ENCODE peak calls at places on chromosomes 1 and 21, in ten cellular contexts. One of them, this sample, is unnamed.

GRCh38 chr1:235069577-235070563 is 58.8 kb downstream of the TOMM20 start:
- DNase-seq in cardiac muscle cell: peak; percentile 60
- DNase-seq in breast epithelium: peak; percentile 83
- DNase-seq in upper lobe of left lung: peak; percentile 90
- DNase-seq in GM13976: no peak
- DNase-seq in left ventricle myocardium inferior: peak; percentile 55
- DNase-seq in GM20000: no peak
- DNase-seq in PC-9: peak; percentile 99
- DNase-seq in foreskin fibroblast: peak; percentile 83
- DNase-seq in endothelial cell: no peak
- DNase-seq in this sample: no peak

GRCh38 chr1:44270666-44271628 is 57.7 kb downstream of the DMAP1 start:
- DNase-seq in GM20000: no peak
- DNase-seq in foreskin fibroblast: peak; percentile 55
- DNase-seq in cardiac muscle cell: no peak
- DNase-seq in GM13976: no peak
- DNase-seq in breast epithelium: no peak
- DNase-seq in upper lobe of left lung: no peak
- DNase-seq in left ventricle myocardium inferior: no peak
- DNase-seq in endothelial cell: no peak
- DNase-seq in PC-9: no peak
- DNase-seq in this sample: no peak

GRCh38 chr21:42236014-42236413 is 17.1 kb downstream of the ABCG1 start:
- DNase-seq in upper lobe of left lung: no peak
- DNase-seq in endothelial cell: no peak
- DNase-seq in GM13976: no peak
- DNase-seq in cardiac muscle cell: no peak
- DNase-seq in foreskin fibroblast: no peak
- DNase-seq in left ventricle myocardium inferior: peak; percentile 58
- DNase-seq in breast epithelium: no peak
- DNase-seq in GM20000: no peak
- DNase-seq in PC-9: no peak
- DNase-seq in this sample: no peak

GRCh38 chr1:53677486-53677885 is 61.5 kb downstream of the GLIS1 start:
- DNase-seq in PC-9: no peak
- DNase-seq in endothelial cell: no peak
- DNase-seq in GM13976: no peak
- DNase-seq in breast epithelium: no peak
- DNase-seq in GM20000: no peak
- DNase-seq in cardiac muscle cell: no peak
- DNase-seq in foreskin fibroblast: no peak
- DNase-seq in upper lobe of left lung: no peak
- DNase-seq in left ventricle myocardium inferior: no peak
- DNase-seq in this sample: no peak

GRCh38 chr1:27598902-27599528 is 4.9 kb downstream of the AHDC1 start:
- DNase-seq in GM13976: no peak
- DNase-seq in GM20000: no peak
- DNase-seq in cardiac muscle cell: peak; percentile 85
- DNase-seq in left ventricle myocardium inferior: no peak
- DNase-seq in upper lobe of left lung: peak; percentile 79
- DNase-seq in breast epithelium: no peak
- DNase-seq in PC-9: no peak
- DNase-seq in foreskin fibroblast: peak; percentile 86
- DNase-seq in endothelial cell: no peak
- DNase-seq in this sample: no peak

GRCh38 chr21:45537111-45537745 is 5.0 kb downstream of the SLC19A1 start:
- DNase-seq in breast epithelium: peak; percentile 48
- DNase-seq in endothelial cell: no peak
- DNase-seq in upper lobe of left lung: peak; percentile 79
- DNase-seq in foreskin fibroblast: no peak
- DNase-seq in GM20000: no peak
- DNase-seq in PC-9: no peak
- DNase-seq in left ventricle myocardium inferior: peak; percentile 11
- DNase-seq in cardiac muscle cell: no peak
- DNase-seq in GM13976: no peak
- DNase-seq in this sample: no peak

GRCh38 chr21:36211660-36212512 is 55.3 kb downstream of the DOP1B start:
- DNase-seq in foreskin fibroblast: peak; percentile 88
- DNase-seq in upper lobe of left lung: no peak
- DNase-seq in PC-9: no peak
- DNase-seq in breast epithelium: no peak
- DNase-seq in endothelial cell: no peak
- DNase-seq in left ventricle myocardium inferior: no peak
- DNase-seq in cardiac muscle cell: peak; percentile 57
- DNase-seq in GM20000: no peak
- DNase-seq in GM13976: no peak
- DNase-seq in this sample: no peak

GRCh38 chr1:154772611-154773515 is 97.2 kb downstream of the KCNN3 start:
- DNase-seq in upper lobe of left lung: no peak
- DNase-seq in GM20000: no peak
- DNase-seq in endothelial cell: peak; percentile 30
- DNase-seq in cardiac muscle cell: no peak
- DNase-seq in foreskin fibroblast: no peak
- DNase-seq in left ventricle myocardium inferior: no peak
- DNase-seq in PC-9: no peak
- DNase-seq in GM13976: no peak
- DNase-seq in breast epithelium: no peak
- DNase-seq in this sample: no peak

GRCh38 chr1:58062635-58063034 is 483.9 kb downstream of the OMA1 start:
- DNase-seq in left ventricle myocardium inferior: no peak
- DNase-seq in breast epithelium: no peak
- DNase-seq in endothelial cell: no peak
- DNase-seq in GM20000: no peak
- DNase-seq in PC-9: no peak
- DNase-seq in upper lobe of left lung: no peak
- DNase-seq in GM13976: no peak
- DNase-seq in foreskin fibroblast: no peak
- DNase-seq in cardiac muscle cell: no peak
- DNase-seq in this sample: no peak

GRCh38 chr21:43864313-43864805 is 664 bp upstream of the AGPAT3 start:
- DNase-seq in GM13976: peak; percentile 66
- DNase-seq in GM20000: peak; percentile 74
- DNase-seq in breast epithelium: peak; percentile 67
- DNase-seq in upper lobe of left lung: peak; percentile 92
- DNase-seq in endothelial cell: no peak
- DNase-seq in foreskin fibroblast: peak; percentile 69
- DNase-seq in left ventricle myocardium inferior: peak; percentile 53
- DNase-seq in cardiac muscle cell: peak; percentile 33
- DNase-seq in PC-9: peak; percentile 52
- DNase-seq in this sample: peak; percentile 50

GRCh38 chr1:47023268-47024137 is at the start of gene CYP4X1:
- DNase-seq in PC-9: no peak
- DNase-seq in upper lobe of left lung: peak; percentile 85
- DNase-seq in breast epithelium: no peak
- DNase-seq in endothelial cell: peak; percentile 18
- DNase-seq in left ventricle myocardium inferior: peak; percentile 68
- DNase-seq in foreskin fibroblast: peak; percentile 3
- DNase-seq in GM20000: no peak
- DNase-seq in cardiac muscle cell: peak; percentile 64
- DNase-seq in GM13976: no peak
- DNase-seq in this sample: no peak

GRCh38 chr1:166874464-166874863 is 1.6 kb downstream of the TADA1 start:
- DNase-seq in foreskin fibroblast: no peak
- DNase-seq in upper lobe of left lung: no peak
- DNase-seq in breast epithelium: no peak
- DNase-seq in endothelial cell: no peak
- DNase-seq in GM20000: no peak
- DNase-seq in PC-9: no peak
- DNase-seq in cardiac muscle cell: no peak
- DNase-seq in left ventricle myocardium inferior: no peak
- DNase-seq in GM13976: no peak
- DNase-seq in this sample: no peak

GRCh38 chr1:166875734-166876539 is at the start of gene TADA1:
- DNase-seq in foreskin fibroblast: peak; percentile 99
- DNase-seq in PC-9: peak; percentile 91
- DNase-seq in breast epithelium: peak; percentile 99
- DNase-seq in cardiac muscle cell: peak; percentile 99
- DNase-seq in GM20000: peak; percentile 95
- DNase-seq in GM13976: peak; percentile 96
- DNase-seq in upper lobe of left lung: peak; percentile 97
- DNase-seq in endothelial cell: peak; percentile 96
- DNase-seq in left ventricle myocardium inferior: peak; percentile 99
- DNase-seq in this sample: peak; percentile 96

GRCh38 chr1:166870584-166870983 is 5.5 kb downstream of the TADA1 start:
- DNase-seq in GM13976: no peak
- DNase-seq in endothelial cell: no peak
- DNase-seq in breast epithelium: no peak
- DNase-seq in GM20000: no peak
- DNase-seq in foreskin fibroblast: no peak
- DNase-seq in upper lobe of left lung: no peak
- DNase-seq in cardiac muscle cell: no peak
- DNase-seq in left ventricle myocardium inferior: no peak
- DNase-seq in PC-9: no peak
- DNase-seq in this sample: no peak

GRCh38 chr1:166875302-166875733 is 746 bp downstream of the TADA1 start:
- DNase-seq in PC-9: no peak
- DNase-seq in upper lobe of left lung: no peak
- DNase-seq in foreskin fibroblast: no peak
- DNase-seq in cardiac muscle cell: no peak
- DNase-seq in endothelial cell: no peak
- DNase-seq in breast epithelium: no peak
- DNase-seq in left ventricle myocardium inferior: no peak
- DNase-seq in GM13976: no peak
- DNase-seq in GM20000: no peak
- DNase-seq in this sample: no peak

GRCh38 chr1:166876540-166876838 is 425 bp upstream of the TADA1 start:
- DNase-seq in breast epithelium: no peak
- DNase-seq in cardiac muscle cell: no peak
- DNase-seq in foreskin fibroblast: no peak
- DNase-seq in endothelial cell: no peak
- DNase-seq in PC-9: no peak
- DNase-seq in GM13976: no peak
- DNase-seq in GM20000: no peak
- DNase-seq in left ventricle myocardium inferior: no peak
- DNase-seq in upper lobe of left lung: no peak
- DNase-seq in this sample: no peak
- TF ChIP-seq CTCF in breast epithelium: peak; percentile 47
- TF ChIP-seq CTCF in cardiac muscle cell: no peak
- TF ChIP-seq CTCF in foreskin fibroblast: no peak
- TF ChIP-seq CTCF in endothelial cell: no peak
- TF ChIP-seq CTCF in PC-9: peak; percentile 20
- TF ChIP-seq CTCF in GM13976: no peak
- TF ChIP-seq CTCF in GM20000: no peak
- TF ChIP-seq CTCF in left ventricle myocardium inferior: peak; percentile 52
- TF ChIP-seq CTCF in upper lobe of left lung: peak; percentile 21
- TF ChIP-seq CTCF in this sample: no peak

GRCh38 chr1:242710847-242711246 is 186.3 kb upstream of the PLD5 start:
- DNase-seq in PC-9: no peak
- DNase-seq in endothelial cell: no peak
- DNase-seq in GM20000: no peak
- DNase-seq in foreskin fibroblast: no peak
- DNase-seq in left ventricle myocardium inferior: no peak
- DNase-seq in upper lobe of left lung: no peak
- DNase-seq in GM13976: no peak
- DNase-seq in breast epithelium: no peak
- DNase-seq in cardiac muscle cell: no peak
- DNase-seq in this sample: no peak
- TF ChIP-seq CTCF in PC-9: no peak
- TF ChIP-seq CTCF in endothelial cell: no peak
- TF ChIP-seq CTCF in GM20000: no peak
- TF ChIP-seq CTCF in foreskin fibroblast: no peak
- TF ChIP-seq CTCF in left ventricle myocardium inferior: no peak
- TF ChIP-seq CTCF in upper lobe of left lung: no peak
- TF ChIP-seq CTCF in GM13976: no peak
- TF ChIP-seq CTCF in breast epithelium: no peak
- TF ChIP-seq CTCF in cardiac muscle cell: no peak
- TF ChIP-seq CTCF in this sample: no peak

DNA sequence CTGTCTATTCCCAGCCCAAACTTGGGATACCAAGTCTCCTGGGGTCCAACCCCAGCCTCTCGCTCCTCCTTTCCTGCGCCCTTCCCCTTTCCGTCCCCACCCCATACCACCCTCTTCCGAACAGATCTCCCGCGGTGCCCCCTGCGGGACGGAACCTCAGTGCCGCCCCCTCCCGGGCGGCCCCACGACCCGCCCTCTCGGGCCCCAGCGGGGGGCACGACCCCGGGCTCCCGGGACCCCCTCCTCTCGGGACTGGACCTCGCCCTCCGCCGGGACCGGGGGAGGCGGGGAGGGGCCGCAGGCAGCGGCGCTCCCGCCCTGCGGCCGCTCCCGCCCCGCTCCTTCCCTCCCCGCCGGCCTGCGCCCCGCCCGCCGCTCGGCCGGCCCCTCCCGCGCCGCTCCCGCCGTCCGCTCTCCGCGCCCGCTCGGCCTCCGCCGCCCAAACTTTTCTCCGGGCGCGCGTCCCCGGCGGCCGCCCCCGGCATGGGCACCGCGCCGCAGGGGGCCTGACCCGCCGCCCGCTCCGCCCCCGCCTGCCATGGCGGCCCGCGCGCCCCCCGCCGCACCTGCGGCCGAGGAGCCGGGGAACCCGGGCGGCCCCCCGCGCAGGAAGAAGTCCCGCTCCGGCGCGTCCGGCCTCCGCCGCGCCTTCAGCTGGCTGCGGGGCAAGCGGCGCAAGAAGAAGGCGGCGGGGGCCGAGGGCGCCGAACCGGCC is 39.0 kb upstream of the SYNC start:
- DNase-seq in PC-9: no peak
- DNase-seq in foreskin fibroblast: peak; percentile 47
- DNase-seq in GM13976: peak; percentile 64
- DNase-seq in left ventricle myocardium inferior: no peak
- DNase-seq in endothelial cell: peak; percentile 37
- DNase-seq in cardiac muscle cell: no peak
- DNase-seq in upper lobe of left lung: peak; percentile 90
- DNase-seq in breast epithelium: no peak
- DNase-seq in GM20000: peak; percentile 69
- DNase-seq in this sample: no peak
- TF ChIP-seq CTCF in PC-9: no peak
- TF ChIP-seq CTCF in foreskin fibroblast: peak; percentile 49
- TF ChIP-seq CTCF in GM13976: no peak
- TF ChIP-seq CTCF in left ventricle myocardium inferior: peak; percentile 51
- TF ChIP-seq CTCF in endothelial cell: no peak
- TF ChIP-seq CTCF in cardiac muscle cell: peak; percentile 43
- TF ChIP-seq CTCF in upper lobe of left lung: peak; percentile 33
- TF ChIP-seq CTCF in breast epithelium: no peak
- TF ChIP-seq CTCF in GM20000: no peak
- TF ChIP-seq CTCF in this sample: no peak

DNA sequence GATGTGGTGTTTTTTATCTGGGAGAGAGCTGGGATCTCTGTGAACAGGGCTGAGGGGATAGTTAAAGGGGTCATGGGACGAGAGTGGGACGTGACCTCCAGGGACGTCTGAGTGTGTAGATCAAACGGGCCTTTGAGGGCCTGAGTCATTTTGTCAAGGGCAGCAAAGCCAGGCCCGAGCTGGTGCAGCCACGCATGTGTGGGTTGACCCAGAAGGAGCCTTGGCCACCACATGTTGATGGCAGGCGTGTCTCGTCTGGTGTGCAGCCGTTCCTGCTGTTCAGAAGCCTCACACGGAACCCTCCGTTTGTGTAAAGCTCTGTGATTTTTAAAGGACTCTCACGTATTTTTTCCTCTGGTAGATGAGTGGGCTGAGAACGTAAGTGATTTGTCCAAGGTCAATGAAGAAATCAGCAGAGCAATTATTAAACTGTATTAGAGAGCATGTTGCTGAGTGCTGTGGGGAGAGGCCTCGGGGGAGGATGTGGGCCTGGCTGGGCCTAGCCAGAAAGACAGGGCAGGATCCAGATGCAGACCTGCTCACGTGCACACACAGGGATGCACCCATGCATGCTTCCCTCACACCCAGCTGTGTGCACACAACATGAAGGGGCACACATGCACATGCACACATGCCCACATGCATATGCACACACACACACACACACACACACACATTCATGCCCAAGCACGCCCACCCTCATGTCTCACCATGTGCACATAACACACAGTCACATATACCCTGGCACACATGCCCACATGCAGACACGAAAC is 89.8 kb downstream of the AJAP1 start:
- DNase-seq in GM13976: no peak
- DNase-seq in upper lobe of left lung: no peak
- DNase-seq in breast epithelium: no peak
- DNase-seq in endothelial cell: no peak
- DNase-seq in PC-9: no peak
- DNase-seq in GM20000: no peak
- DNase-seq in cardiac muscle cell: no peak
- DNase-seq in left ventricle myocardium inferior: no peak
- DNase-seq in foreskin fibroblast: no peak
- DNase-seq in this sample: no peak
- TF ChIP-seq CTCF in GM13976: no peak
- TF ChIP-seq CTCF in upper lobe of left lung: no peak
- TF ChIP-seq CTCF in breast epithelium: no peak
- TF ChIP-seq CTCF in endothelial cell: no peak
- TF ChIP-seq CTCF in PC-9: no peak
- TF ChIP-seq CTCF in GM20000: no peak
- TF ChIP-seq CTCF in cardiac muscle cell: no peak
- TF ChIP-seq CTCF in left ventricle myocardium inferior: no peak
- TF ChIP-seq CTCF in foreskin fibroblast: no peak
- TF ChIP-seq CTCF in this sample: no peak

This sample was measured in GM10248.